ENCODE peak calls at places on chromosomes 11 and 22, in five cellular contexts. Y is spleen; Q is CD8-positive, alpha-beta T cell; I is astrocyte; X is cardiac muscle cell. Z is an unnamed sample.

GRCh38 chr22:39990688-39991087 is 4.1 kb upstream of the FAM83F start:
- DNase-seq in Q (no peak), Y (no peak), X (no peak), I (no peak), Z (no peak)

GRCh38 chr11:93652161-93652597 is 9.3 kb upstream of the CEP295 start:
- DNase-seq in Q (peak; percentile 7), I (peak; percentile 6), X (peak; percentile 66), Y (no peak), Z (peak; percentile 30)

GRCh38 chr11:69342588-69343330 is 48.8 kb downstream of the MYEOV start:
- DNase-seq in X (no peak), Y (no peak), Q (no peak), I (no peak), Z (no peak)

GRCh38 chr11:32213223-32213622 is 122.3 kb downstream of the RCN1 start:
- DNase-seq in Y (no peak), Q (no peak), X (peak; percentile 76), I (peak; percentile 85), Z (peak; percentile 71)

GRCh38 chr11:60978546-60979380 is 7.3 kb downstream of the CD6 start:
- DNase-seq in Q (no peak), Y (no peak), I (no peak), X (peak; percentile 36), Z (peak; percentile 96)

GRCh38 chr11:61598886-61599868 is 18.3 kb upstream of the SYT7 start:
- DNase-seq in I (peak; percentile 82), X (peak; percentile 86), Y (no peak), Q (no peak), Z (peak; percentile 69)

GRCh38 chr22:30680998-30681770 is 13.5 kb upstream of the OSBP2 start:
- DNase-seq in I (no peak), X (peak; percentile 40), Q (no peak), Y (no peak), Z (no peak)

GRCh38 chr11:19393941-19394340 is 153.2 kb upstream of the E2F8 start:
- DNase-seq in X (peak; percentile 62), Y (no peak), I (no peak), Q (no peak), Z (peak; percentile 30)

GRCh38 chr11:101269390-101269789 is 139.8 kb upstream of the PGR start:
- DNase-seq in Y (no peak), I (no peak), X (no peak), Q (no peak), Z (no peak)

GRCh38 chr11:99513368-99513767 is 492.6 kb downstream of the CNTN5 start:
- DNase-seq in Y (no peak), I (peak; percentile 12), Q (no peak), X (no peak), Z (no peak)

GRCh38 chr11:129374993-129375721 is 491 bp upstream of the BARX2 start:
- DNase-seq in I (no peak), X (no peak), Y (no peak), Q (no peak), Z (peak; percentile 45)

GRCh38 chr11:44112083-44112865 is 16.8 kb downstream of the EXT2 start:
- DNase-seq in Q (no peak), X (peak; percentile 54), Y (no peak), I (peak; percentile 58), Z (peak; percentile 72)

GRCh38 chr11:15196704-15197103 is 82.0 kb downstream of the INSC start:
- DNase-seq in Q (no peak), Y (no peak), I (no peak), X (no peak), Z (no peak)

GRCh38 chr11:67045314-67045713 is 11.3 kb upstream of the RHOD start:
- DNase-seq in Q (no peak), Y (no peak), X (peak; percentile 74), I (peak; percentile 92), Z (peak; percentile 84)

GRCh38 chr11:45578286-45578685 is 87.1 kb downstream of the CHST1 start:
- DNase-seq in Q (no peak), Y (peak; percentile 38), X (no peak), I (no peak), Z (no peak)

GRCh38 chr11:17543574-17544180 is 539 bp downstream of the USH1C start:
- DNase-seq in I (no peak), X (no peak), Y (peak; percentile 66), Q (no peak), Z (no peak)

GRCh38 chr22:29478326-29479276 is 1.4 kb upstream of the NEFH start:
- DNase-seq in I (no peak), X (peak; percentile 28), Y (no peak), Q (no peak), Z (no peak)

GRCh38 chr11:28048812-28049211 is 59.1 kb downstream of the KIF18A start:
- DNase-seq in I (no peak), Y (no peak), X (no peak), Q (no peak), Z (no peak)

GRCh38 chr22:43427296-43428004 is 15.6 kb downstream of the MPPED1 start:
- DNase-seq in X (no peak), Q (no peak), I (no peak), Y (no peak), Z (no peak)

GRCh38 chr11:30433831-30434230 is 110.9 kb downstream of the ARL14EP start:
- DNase-seq in Y (no peak), Q (no peak), I (no peak), X (peak; percentile 0), Z (no peak)

GRCh38 chr11:15505155-15505554 is 390.4 kb downstream of the INSC start:
- DNase-seq in X (no peak), I (no peak), Y (no peak), Q (no peak), Z (no peak)

GRCh38 chr22:46788426-46789168 is 26.1 kb downstream of the TBC1D22A start:
- DNase-seq in Y (no peak), X (no peak), I (no peak), Q (no peak), Z (no peak)

GRCh38 chr11:108340958-108341357 is 118.1 kb downstream of the ATM start:
- DNase-seq in X (no peak), Q (no peak), Y (no peak), I (no peak), Z (peak; percentile 98)

GRCh38 chr11:78101073-78101472 is 21.4 kb upstream of the NDUFC2 start:
- DNase-seq in X (no peak), Y (no peak), I (peak; percentile 20), Q (no peak), Z (no peak)

GRCh38 chr11:93525601-93526000 is 17.6 kb downstream of the SMCO4 start:
- DNase-seq in I (peak; percentile 39), X (peak; percentile 69), Q (no peak), Y (no peak), Z (peak; percentile 17)

GRCh38 chr22:37043828-37044538 is 7.6 kb upstream of the KCTD17 start:
- DNase-seq in I (no peak), X (peak; percentile 66), Q (no peak), Y (peak; percentile 89), Z (peak; percentile 58)

GRCh38 chr11:134564472-134565200 is 152.6 kb upstream of the B3GAT1 start:
- DNase-seq in X (no peak), I (no peak), Q (no peak), Y (no peak), Z (no peak)

GRCh38 chr11:18046116-18046777 is at the start of gene TPH1:
- DNase-seq in Q (no peak), X (peak; percentile 74), Y (no peak), I (peak; percentile 89), Z (peak; percentile 64)

GRCh38 chr11:122115520-122116343 is at the start of gene BLID:
- DNase-seq in Q (no peak), X (peak; percentile 71), I (no peak), Y (no peak), Z (peak; percentile 40)

DNA sequence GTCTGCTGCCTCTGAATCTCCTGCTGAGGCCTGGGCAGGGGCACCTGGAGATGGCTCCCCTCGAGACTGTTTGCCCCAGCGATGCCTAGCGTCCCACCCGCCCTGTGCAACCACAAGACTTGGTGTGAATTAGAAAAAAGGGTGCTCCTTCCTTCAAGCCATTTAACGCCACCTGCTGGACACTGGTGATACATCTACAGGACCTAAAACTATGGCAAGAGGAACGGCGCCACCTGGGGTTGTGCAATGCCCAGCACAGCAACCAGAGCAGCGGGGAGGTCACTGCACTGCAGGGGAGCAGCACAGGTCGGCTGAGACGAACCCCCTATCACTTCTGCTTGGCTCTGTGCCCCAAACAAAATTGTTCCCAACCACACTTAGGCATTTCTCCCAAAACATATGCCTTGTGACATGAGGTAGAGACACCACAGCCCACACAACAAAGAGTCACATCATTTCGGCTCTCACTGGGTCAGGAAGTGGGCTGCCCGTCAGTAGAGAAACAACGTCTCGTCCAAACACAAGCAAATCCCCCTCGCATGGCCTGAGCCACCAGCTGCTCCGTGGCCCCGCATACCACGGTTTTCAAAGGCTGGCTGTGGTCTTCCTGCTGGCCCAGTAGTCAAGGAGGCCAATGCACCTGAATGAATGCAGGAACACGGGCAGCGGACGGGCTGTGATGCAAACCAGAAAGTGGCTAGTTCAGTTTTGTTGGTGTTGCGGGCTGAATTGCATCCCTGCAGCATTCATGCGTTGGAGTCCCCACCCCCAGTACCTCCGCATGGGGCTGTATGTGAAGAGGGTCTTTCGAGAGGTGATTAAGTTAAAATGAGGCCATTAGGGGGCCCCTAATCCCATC is 171.9 kb downstream of the SHANK2 start:
- DNase-seq in X (peak; percentile 78), Q (no peak), Y (no peak), I (peak; percentile 8), Z (peak; percentile 60)
- TF ChIP-seq CTCF in X (peak; percentile 66), Q (no peak), Y (peak; percentile 62), I (peak; percentile 62), Z (peak; percentile 86)

DNA sequence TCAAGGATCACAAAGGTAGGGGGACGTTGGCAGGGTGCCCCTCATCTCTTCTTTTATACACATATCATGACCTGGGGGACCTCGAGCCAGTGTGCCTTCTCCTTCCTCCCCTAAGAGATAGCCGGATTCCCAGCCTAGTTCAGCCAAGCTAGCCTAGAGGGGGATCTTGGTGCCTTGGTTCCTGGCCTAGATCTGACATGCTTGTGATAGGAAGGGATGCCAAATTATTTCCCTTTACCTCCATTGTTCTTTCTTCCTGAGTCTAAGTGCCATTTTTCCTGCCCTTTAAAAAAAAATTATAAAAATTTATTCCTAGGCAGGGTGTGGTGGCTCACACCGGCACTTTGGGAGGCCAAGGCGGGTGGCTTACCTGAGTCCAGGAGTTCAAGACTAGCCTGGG is 7.0 kb upstream of the HINFP start:
- DNase-seq in X (no peak), Q (no peak), I (no peak), Y (no peak), Z (no peak)
- H3K36me3 ChIP-seq in X (peaks cover 3% of the 10 kb centered on the region), Q (peaks cover 38% of the 10 kb centered on the region), I (peaks cover 14% of the 10 kb centered on the region), Y (peaks cover 71% of the 10 kb centered on the region), Z (peaks cover 10% of the 10 kb centered on the region)

GRCh38 chr11:43072096-43072495 is 239.7 kb upstream of the API5 start:
- DNase-seq in Q (no peak), I (no peak), X (no peak), Y (no peak), Z (no peak)
- H3K4me3 ChIP-seq in Q (no peak overlapping the region), I (no peak overlapping the region), X (no peak overlapping the region), Y (no peak overlapping the region), Z (no peak overlapping the region)

DNA sequence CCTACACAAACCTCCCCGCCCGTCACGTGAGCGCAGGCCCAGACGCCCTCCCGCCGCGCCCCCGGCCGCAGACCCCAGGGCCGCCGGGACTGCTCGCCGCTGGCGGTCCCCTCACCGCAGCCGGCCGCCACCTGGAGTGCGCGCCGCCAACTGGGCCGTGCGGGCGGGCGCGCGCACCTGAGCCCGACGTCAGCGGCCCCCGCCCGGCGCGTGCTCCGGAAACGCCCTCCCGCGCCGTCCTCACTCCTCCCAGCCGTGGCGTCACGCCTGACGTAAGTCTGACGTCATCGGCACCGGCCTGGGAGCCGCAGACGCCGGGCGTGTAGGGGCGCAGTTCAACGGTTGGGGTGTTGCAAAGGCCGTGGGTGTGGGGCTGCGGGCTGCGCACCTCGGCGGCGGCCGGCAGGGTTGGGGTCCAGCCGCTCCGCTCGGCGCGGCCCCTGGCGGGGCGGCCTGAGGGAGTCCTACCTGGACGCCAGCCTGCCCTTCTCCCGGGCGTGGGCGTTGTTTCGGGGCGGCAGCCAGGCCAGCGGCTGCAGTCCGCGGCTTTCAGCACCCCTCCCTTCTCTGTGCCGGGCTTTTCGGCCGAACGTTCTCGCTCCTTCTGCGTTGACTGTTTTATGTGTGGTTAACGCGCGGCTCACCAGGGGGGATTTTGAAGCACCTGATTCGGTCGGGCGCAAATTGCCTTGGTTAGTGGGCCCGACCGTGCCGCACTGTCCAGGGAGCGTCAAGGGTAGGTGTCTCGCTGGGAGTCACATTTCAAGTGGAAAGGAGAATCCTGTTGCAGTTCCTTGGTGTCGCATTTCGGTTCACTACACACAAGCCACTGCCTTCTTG is at the start of gene JOSD1:
- DNase-seq in I (peak; percentile 88), X (peak; percentile 97), Y (peak; percentile 99), Q (peak; percentile 97), Z (peak; percentile 77)
- TF ChIP-seq CTCF in I (no peak), X (no peak), Y (no peak), Q (no peak), Z (no peak)